ENCODE peak calls at places on chromosomes 16 and 17, in eight cellular contexts. N, A, D, O, Q, P, Y and C are unnamed samples.

GRCh38 chr17:74452841-74453661 is 13.4 kb upstream of the CD300A start:
- DNase-seq in N (no peak), A (no peak), D (peak; percentile 69), O (no peak), Q (no peak), P (peak; percentile 59), Y (no peak), C (peak; percentile 40)

GRCh38 chr17:10226930-10227695 is 28.7 kb upstream of the GAS7 start:
- DNase-seq in N (peak; percentile 33), A (peak; percentile 29), D (peak; percentile 90), O (peak; percentile 57), Q (peak; percentile 29), P (no peak), Y (peak; percentile 16), C (no peak)

GRCh38 chr16:16101585-16101984 is 121.7 kb downstream of the ABCC6 start:
- DNase-seq in N (no peak), A (no peak), D (no peak), O (no peak), Q (no peak), P (no peak), Y (no peak), C (no peak)

GRCh38 chr16:77700846-77701245 is 21.5 kb upstream of the NUDT7 start:
- DNase-seq in N (no peak), A (no peak), D (no peak), O (no peak), Q (no peak), P (no peak), Y (no peak), C (no peak)

GRCh38 chr16:49921106-49921505 is 65.2 kb upstream of the ZNF423 start:
- DNase-seq in N (no peak), A (no peak), D (no peak), O (no peak), Q (no peak), P (no peak), Y (no peak), C (no peak)

GRCh38 chr17:64773836-64774761 is 112.0 kb upstream of the SMURF2 start:
- DNase-seq in N (no peak), A (no peak), D (peak; percentile 97), O (peak; percentile 47), Q (peak; percentile 79), P (peak; percentile 58), Y (no peak), C (no peak)

GRCh38 chr16:69132424-69133252 is at the start of the genes CHTF8 and UTP4:
- DNase-seq in N (peak; percentile 92), A (peak; percentile 77), D (peak; percentile 85), O (peak; percentile 92), Q (peak; percentile 83), P (peak; percentile 83), Y (peak; percentile 86), C (peak; percentile 45)

GRCh38 chr17:32627233-32628008 is 140.6 kb downstream of the CDK5R1 start:
- DNase-seq in N (no peak), A (no peak), D (peak; percentile 90), O (peak; percentile 27), Q (peak; percentile 42), P (no peak), Y (no peak), C (no peak)

GRCh38 chr16:535446-536405 is 8.2 kb downstream of the CAPN15 start:
- DNase-seq in N (no peak), A (no peak), D (no peak), O (peak; percentile 89), Q (peak; percentile 80), P (peak; percentile 63), Y (no peak), C (no peak)

GRCh38 chr17:83189673-83190385 is 110.4 kb downstream of the METRNL start:
- DNase-seq in N (no peak), A (no peak), D (no peak), O (peak; percentile 77), Q (peak; percentile 95), P (peak; percentile 58), Y (no peak), C (no peak)

GRCh38 chr16:9434659-9435058 is 343.2 kb downstream of the HAPSTR1 start:
- DNase-seq in N (no peak), A (no peak), D (no peak), O (no peak), Q (no peak), P (no peak), Y (no peak), C (no peak)

GRCh38 chr16:73071131-73071940 is 23.4 kb upstream of the ZFHX3 start:
- DNase-seq in N (no peak), A (no peak), D (peak; percentile 89), O (peak; percentile 12), Q (peak; percentile 56), P (no peak), Y (no peak), C (no peak)

GRCh38 chr17:7224661-7225111 is 4.9 kb downstream of the ACADVL start:
- DNase-seq in N (no peak), A (no peak), D (no peak), O (no peak), Q (no peak), P (no peak), Y (no peak), C (no peak)

GRCh38 chr17:44925731-44926697 is 10.7 kb upstream of the GFAP start:
- DNase-seq in N (no peak), A (no peak), D (no peak), O (no peak), Q (no peak), P (no peak), Y (no peak), C (no peak)

GRCh38 chr16:1441391-1441829 is 2.9 kb downstream of the CCDC154 start:
- DNase-seq in N (no peak), A (no peak), D (no peak), O (no peak), Q (no peak), P (no peak), Y (no peak), C (no peak)

GRCh38 chr16:86876499-86876898 is 298.1 kb downstream of the FOXL1 start:
- DNase-seq in N (no peak), A (no peak), D (no peak), O (no peak), Q (no peak), P (no peak), Y (no peak), C (no peak)

GRCh38 chr16:48365601-48366164 is 19.5 kb downstream of the SIAH1 start:
- DNase-seq in N (peak; percentile 90), A (peak; percentile 67), D (peak; percentile 95), O (peak; percentile 85), Q (peak; percentile 90), P (peak; percentile 90), Y (peak; percentile 74), C (peak; percentile 62)

GRCh38 chr17:57286372-57287105 is 30.2 kb downstream of the MSI2 start:
- DNase-seq in N (no peak), A (no peak), D (no peak), O (no peak), Q (no peak), P (no peak), Y (no peak), C (no peak)

GRCh38 chr16:81526935-81527334 is 82.3 kb downstream of the CMIP start:
- DNase-seq in N (no peak), A (no peak), D (no peak), O (peak; percentile 31), Q (peak; percentile 38), P (peak; percentile 63), Y (no peak), C (no peak)

GRCh38 chr16:23288209-23288608 is 13.9 kb upstream of the SCNN1B start:
- DNase-seq in N (no peak), A (no peak), D (no peak), O (no peak), Q (no peak), P (no peak), Y (no peak), C (no peak)

GRCh38 chr16:2328428-2328827 is 12.1 kb downstream of the ABCA3 start:
- DNase-seq in N (no peak), A (no peak), D (no peak), O (no peak), Q (no peak), P (no peak), Y (no peak), C (no peak)

GRCh38 chr16:3058173-3059030 is 7.0 kb upstream of the IL32 start:
- DNase-seq in N (peak; percentile 68), A (no peak), D (peak; percentile 85), O (no peak), Q (peak; percentile 40), P (no peak), Y (peak; percentile 51), C (no peak)

GRCh38 chr17:81329279-81329926 is 34.3 kb upstream of the SLC38A10 start:
- DNase-seq in N (no peak), A (no peak), D (peak; percentile 94), O (peak; percentile 95), Q (peak; percentile 94), P (peak; percentile 94), Y (no peak), C (peak; percentile 89)

GRCh38 chr17:72942594-72942993 is 149.9 kb downstream of the SLC39A11 start:
- DNase-seq in N (no peak), A (no peak), D (no peak), O (no peak), Q (no peak), P (no peak), Y (no peak), C (no peak)

GRCh38 chr17:71592431-71592830 is 528.4 kb upstream of the SOX9 start:
- DNase-seq in N (no peak), A (no peak), D (no peak), O (no peak), Q (no peak), P (no peak), Y (no peak), C (no peak)

GRCh38 chr17:17356149-17356930 is 53.2 kb downstream of the NT5M start:
- DNase-seq in N (peak; percentile 68), A (peak; percentile 27), D (peak; percentile 91), O (peak; percentile 90), Q (peak; percentile 85), P (peak; percentile 89), Y (peak; percentile 61), C (peak; percentile 11)

GRCh38 chr17:18331879-18332278 is 16.8 kb downstream of the SMCR8 start:
- DNase-seq in N (no peak), A (no peak), D (no peak), O (no peak), Q (no peak), P (no peak), Y (no peak), C (no peak)

GRCh38 chr16:85970712-85971220 is 71.8 kb downstream of the IRF8 start:
- DNase-seq in N (no peak), A (no peak), D (no peak), O (no peak), Q (peak; percentile 55), P (no peak), Y (no peak), C (no peak)

GRCh38 chr16:19223235-19223847 is 55.3 kb downstream of the SYT17 start:
- DNase-seq in N (peak; percentile 12), A (no peak), D (peak; percentile 67), O (no peak), Q (peak; percentile 3), P (no peak), Y (no peak), C (no peak)

GRCh38 chr17:81956607-81957589 is 4.1 kb downstream of the NOTUM start:
- DNase-seq in N (no peak), A (no peak), D (no peak), O (no peak), Q (no peak), P (no peak), Y (no peak), C (no peak)

GRCh38 chr17:27904534-27904933 is 11.4 kb upstream of the LYRM9 start:
- DNase-seq in N (no peak), A (no peak), D (no peak), O (no peak), Q (no peak), P (no peak), Y (no peak), C (no peak)

GRCh38 chr17:73492125-73492801 is 152.0 kb downstream of the SDK2 start:
- DNase-seq in N (no peak), A (no peak), D (no peak), O (no peak), Q (no peak), P (no peak), Y (no peak), C (no peak)

GRCh38 chr17:62052765-62053338 is 12.2 kb downstream of the MED13 start:
- DNase-seq in N (no peak), A (no peak), D (no peak), O (no peak), Q (no peak), P (no peak), Y (no peak), C (no peak)

GRCh38 chr16:17101646-17102045 is 369.1 kb downstream of the XYLT1 start:
- DNase-seq in N (no peak), A (no peak), D (peak; percentile 62), O (no peak), Q (peak; percentile 22), P (no peak), Y (no peak), C (peak; percentile 4)